ENCODE peak calls at places on chromosomes 7 and 10, in five cellular contexts. M, V, L, Z and S are unnamed samples.

GRCh38 chr10:77037735-77038411 is 599.7 kb downstream of the KCNMA1 start:
- DNase-seq in M (no peak), V (no peak), L (no peak), Z (no peak), S (no peak)

GRCh38 chr10:86673827-86674581 is 5.7 kb downstream of the LDB3 start:
- DNase-seq in M (no peak), V (no peak), L (no peak), Z (no peak), S (no peak)

GRCh38 chr10:37436361-37436760 is 311.0 kb downstream of the ANKRD30A start:
- DNase-seq in M (no peak), V (no peak), L (no peak), Z (no peak), S (no peak)

GRCh38 chr7:40815512-40815911 is 680.7 kb downstream of the SUGCT start:
- DNase-seq in M (peak; percentile 62), V (no peak), L (no peak), Z (no peak), S (no peak)

GRCh38 chr10:21722209-21722608 is 188.2 kb downstream of the MLLT10 start:
- DNase-seq in M (no peak), V (no peak), L (no peak), Z (no peak), S (no peak)

GRCh38 chr10:38157270-38157685 is 63.1 kb downstream of the ZNF37A start:
- DNase-seq in M (no peak), V (no peak), L (no peak), Z (no peak), S (no peak)

GRCh38 chr10:78980815-78981214 is 88.0 kb upstream of the ZMIZ1 start:
- DNase-seq in M (no peak), V (no peak), L (no peak), Z (no peak), S (no peak)

GRCh38 chr10:132572545-132572937 is 35.0 kb downstream of the INPP5A start:
- DNase-seq in M (peak; percentile 69), V (no peak), L (no peak), Z (no peak), S (no peak)

GRCh38 chr10:104274762-104275721 is 6.1 kb downstream of the GSTO2 start:
- DNase-seq in M (peak; percentile 29), V (no peak), L (no peak), Z (no peak), S (peak; percentile 22)

GRCh38 chr7:105773030-105773460 is 103.4 kb downstream of the ATXN7L1 start:
- DNase-seq in M (no peak), V (no peak), L (no peak), Z (no peak), S (no peak)

GRCh38 chr7:127620406-127621233 is 2.7 kb upstream of the PAX4 start:
- DNase-seq in M (peak; percentile 6), V (no peak), L (no peak), Z (no peak), S (no peak)

DNA sequence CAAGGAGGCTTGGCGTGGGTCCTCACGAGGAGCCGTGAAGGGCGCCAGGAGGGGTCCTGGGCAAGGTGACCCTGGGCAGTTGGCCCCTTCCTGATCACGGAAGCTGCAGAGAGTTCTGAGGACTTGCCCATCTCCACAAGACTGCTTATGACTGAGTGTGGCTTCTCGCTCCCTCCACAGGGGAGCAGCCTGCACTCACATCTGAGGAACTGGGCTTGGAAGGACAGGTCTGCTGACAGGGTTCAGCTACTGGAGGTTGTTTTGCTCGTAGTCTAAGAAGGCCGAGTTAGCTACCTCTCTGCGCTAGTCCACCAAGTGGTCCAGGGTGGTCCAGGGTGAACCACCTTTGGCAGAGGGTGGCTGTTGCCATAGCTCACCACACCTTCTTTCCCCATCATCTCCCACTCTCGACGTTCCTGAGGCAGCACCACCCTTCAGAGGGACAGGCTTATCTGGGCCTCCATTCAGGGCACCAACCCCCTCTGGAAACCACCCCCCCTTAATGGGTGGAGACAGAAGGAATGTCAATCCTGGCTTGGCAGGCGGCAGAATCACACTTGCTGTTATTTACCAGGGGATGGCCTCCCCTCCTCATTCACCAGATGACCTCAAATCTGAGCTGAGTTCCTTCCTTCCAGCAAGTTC is 38.2 kb downstream of the FAM53B start:
- DNase-seq in M (no peak), V (no peak), L (no peak), Z (no peak), S (no peak)
- TF ChIP-seq CTCF in M (no peak), V (no peak), L (no peak), Z (no peak), S (no peak)

GRCh38 chr10:43265799-43266721 is 805 bp downstream of the RASGEF1A start:
- DNase-seq in M (no peak), V (no peak), L (peak; percentile 68), Z (no peak), S (peak; percentile 33)
- TF ChIP-seq CTCF in M (peak; percentile 20), V (no peak), L (peak; percentile 47), Z (no peak), S (no peak)

GRCh38 chr7:113768256-113768847 is 150.5 kb downstream of the PPP1R3A start:
- DNase-seq in M (peak; percentile 47), V (no peak), L (no peak), Z (no peak), S (no peak)
- TF ChIP-seq CTCF in M (no peak), V (no peak), L (no peak), Z (no peak), S (no peak)

GRCh38 chr10:35640474-35640873 is 1.6 kb downstream of the FZD8 start:
- DNase-seq in M (peak; percentile 66), V (no peak), L (peak; percentile 77), Z (no peak), S (no peak)
- TF ChIP-seq CTCF in M (peak; percentile 37), V (peak; percentile 24), L (peak; percentile 67), Z (peak; percentile 21), S (no peak)

DNA sequence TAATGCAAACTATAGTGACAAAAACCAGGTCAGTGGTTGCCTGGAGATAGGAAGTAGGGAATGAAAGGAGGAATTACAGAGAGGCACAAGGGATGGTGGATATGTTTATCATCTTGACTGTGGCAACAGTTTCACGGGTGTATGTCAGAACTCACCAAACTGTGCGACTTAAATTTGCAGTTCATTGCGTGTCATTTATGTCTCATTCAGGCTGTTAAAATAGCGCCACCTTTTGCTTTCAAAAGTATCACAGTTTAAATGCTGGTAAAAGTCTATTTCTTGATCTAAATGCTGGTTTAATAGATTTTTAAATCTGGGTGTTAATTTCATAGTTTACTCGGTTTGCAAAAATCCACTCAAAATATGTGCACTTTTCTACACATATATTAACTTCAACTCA is 51.0 kb downstream of the PTTG1IP2 start:
- DNase-seq in M (no peak), V (no peak), L (no peak), Z (no peak), S (no peak)
- TF ChIP-seq CTCF in M (peak; percentile 43), V (no peak), L (peak; percentile 56), Z (peak; percentile 30), S (no peak)

DNA sequence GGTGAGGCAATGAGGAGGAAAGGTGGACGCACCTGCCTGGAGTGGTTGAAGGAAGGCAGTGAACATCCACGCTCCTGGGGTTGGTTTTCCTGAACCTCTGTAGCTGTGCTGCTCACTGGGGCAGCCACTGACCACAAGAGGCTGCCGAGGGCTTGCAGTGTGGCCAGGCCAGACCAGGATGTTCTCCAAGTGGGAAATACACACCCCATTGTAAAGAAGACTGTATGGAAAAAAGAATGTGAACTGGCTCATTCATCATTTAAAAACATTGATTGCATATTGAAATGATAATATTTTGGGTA is 107.6 kb downstream of the SNX10 start:
- DNase-seq in M (peak; percentile 33), V (no peak), L (no peak), Z (no peak), S (no peak)
- TF ChIP-seq CTCF in M (peak; percentile 32), V (peak; percentile 26), L (peak; percentile 46), Z (no peak), S (no peak)

DNA sequence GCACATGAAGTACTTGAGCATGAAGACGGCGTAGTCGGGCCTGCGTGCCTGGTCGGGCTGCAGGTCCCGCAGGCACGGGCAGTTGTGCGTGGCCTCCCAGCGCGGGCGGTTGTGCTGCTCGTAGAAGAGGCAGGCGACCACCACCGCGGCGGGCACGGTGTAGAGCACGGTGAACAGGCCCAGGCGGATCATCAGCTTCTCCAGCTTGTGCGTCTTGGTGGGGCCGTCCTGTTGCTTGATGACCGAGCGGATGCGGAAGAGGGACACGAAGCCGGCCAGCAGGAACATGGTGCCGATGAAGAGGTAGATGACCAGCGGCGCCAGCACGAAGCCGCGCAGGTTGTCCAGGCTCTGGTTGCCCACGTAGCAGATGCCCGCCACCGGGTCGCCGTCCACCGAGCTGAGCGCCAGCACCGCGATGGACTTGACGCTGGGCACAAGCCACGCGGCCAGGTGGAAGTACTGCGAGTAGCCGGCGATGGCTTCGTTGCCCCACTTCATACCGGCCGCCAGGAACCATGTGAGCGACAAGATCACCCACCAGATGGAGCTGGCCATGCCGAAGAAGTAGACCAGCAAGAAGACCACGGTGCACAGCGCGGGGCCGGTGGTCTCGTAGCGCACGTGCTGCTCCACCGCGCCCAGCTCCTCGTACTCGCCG is 2.3 kb downstream of the FZD8 start:
- DNase-seq in M (peak; percentile 54), V (no peak), L (no peak), Z (no peak), S (no peak)
- TF ChIP-seq CTCF in M (peak; percentile 45), V (peak; percentile 25), L (peak; percentile 41), Z (no peak), S (no peak)

DNA sequence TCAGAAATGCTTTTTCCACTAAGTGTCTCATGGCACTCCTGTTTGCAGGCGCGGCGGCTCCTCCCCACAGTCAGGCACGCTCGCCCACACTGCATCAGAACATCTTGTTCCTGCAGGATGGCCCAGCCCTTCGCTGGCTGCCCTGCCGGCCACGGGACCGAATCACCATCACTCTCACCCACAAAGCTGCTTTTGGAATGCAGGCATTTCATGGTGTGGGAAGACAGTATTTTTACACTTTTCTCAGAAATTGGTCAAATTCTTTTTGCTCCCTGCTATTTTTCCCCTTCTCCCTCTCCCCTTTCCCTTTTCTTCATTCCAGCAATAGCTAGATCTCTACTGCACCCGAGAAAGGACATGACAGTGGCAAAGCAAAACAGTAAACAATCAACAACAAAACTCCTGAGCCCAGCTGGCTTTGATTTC is 176.0 kb upstream of the TNS3 start:
- DNase-seq in M (peak; percentile 88), V (peak; percentile 90), L (no peak), Z (no peak), S (no peak)
- TF ChIP-seq CTCF in M (peak; percentile 8), V (peak; percentile 8), L (no peak), Z (no peak), S (no peak)

GRCh38 chr7:158325530-158326381 is 261.9 kb downstream of the PTPRN2 start:
- DNase-seq in M (no peak), V (no peak), L (peak; percentile 78), Z (no peak), S (no peak)
- TF ChIP-seq CTCF in M (no peak), V (no peak), L (peak; percentile 83), Z (no peak), S (no peak)